ENCODE peak calls at places on chromosomes 7 and 10, in four cellular contexts. S, O, H and M are unnamed samples.

GRCh38 chr10:91350651-91351081 is 59.5 kb upstream of the HECTD2 start:
- DNase-seq in S (no peak), O (no peak), H (no peak), M (peak)

GRCh38 chr7:132877578-132877977 is 204.3 kb downstream of the CHCHD3 start:
- DNase-seq in S (no peak), O (no peak), H (no peak), M (no peak)

GRCh38 chr10:30052062-30052461 is 7.3 kb downstream of the JCAD start:
- DNase-seq in S (no peak), O (no peak), H (no peak), M (peak)

GRCh38 chr10:31961264-31961663 is 32.6 kb upstream of the ARHGAP12 start:
- DNase-seq in S (no peak), O (no peak), H (no peak), M (no peak)

GRCh38 chr7:39317107-39317506 is 249.1 kb upstream of the YAE1 start:
- DNase-seq in S (no peak), O (no peak), H (no peak), M (no peak)

GRCh38 chr7:158388072-158388471 is 199.6 kb downstream of the PTPRN2 start:
- DNase-seq in S (no peak), O (no peak), H (no peak), M (no peak)

GRCh38 chr10:23314835-23315239 is 29.8 kb downstream of the C10orf67 start:
- DNase-seq in S (no peak), O (peak), H (peak), M (peak)

GRCh38 chr7:113367187-113367586 is 248.8 kb upstream of the SMIM30 start:
- DNase-seq in S (no peak), O (peak), H (no peak), M (no peak)

GRCh38 chr7:149799397-149800168 is 26.2 kb upstream of the ZNF467 start:
- DNase-seq in S (no peak), O (no peak), H (peak), M (no peak)

GRCh38 chr10:70477661-70478162 is 855 bp upstream of the PALD1 start:
- DNase-seq in S (peak), O (no peak), H (peak), M (peak)

GRCh38 chr7:55271069-55271468 is 94.1 kb upstream of the LANCL2 start:
- DNase-seq in S (no peak), O (no peak), H (no peak), M (no peak)

GRCh38 chr10:93461807-93462178 is 20.3 kb downstream of the MYOF start:
- DNase-seq in S (no peak), O (no peak), H (no peak), M (peak)

GRCh38 chr7:1120791-1121190 is 32.9 kb downstream of the GPER1 start:
- DNase-seq in S (no peak), O (no peak), H (no peak), M (no peak)

GRCh38 chr10:15374156-15374555 is 3.1 kb upstream of the FAM171A1 start:
- DNase-seq in S (no peak), O (no peak), H (no peak), M (no peak)

GRCh38 chr10:132762267-132762666 is 23.7 kb downstream of the NKX6-2 start:
- DNase-seq in S (no peak), O (no peak), H (no peak), M (no peak)

GRCh38 chr10:36450385-36450784 is 675.0 kb upstream of the ANKRD30A start:
- DNase-seq in S (no peak), O (peak), H (no peak), M (peak)

GRCh38 chr10:108901766-108902365 is 1021.4 kb downstream of the XPNPEP1 start:
- DNase-seq in S (no peak), O (no peak), H (no peak), M (no peak)

GRCh38 chr10:8137726-8138125 is 83.2 kb downstream of the GATA3 start:
- DNase-seq in S (peak), O (no peak), H (no peak), M (no peak)

GRCh38 chr7:116434820-116435341 is 64.7 kb upstream of the CAV2 start:
- DNase-seq in S (no peak), O (peak), H (no peak), M (peak)

GRCh38 chr10:124944982-124945381 is 3.1 kb downstream of the ZRANB1 start:
- DNase-seq in S (no peak), O (no peak), H (peak), M (no peak)

GRCh38 chr10:75762436-75762802 is 331.0 kb downstream of the LRMDA start:
- DNase-seq in S (no peak), O (no peak), H (no peak), M (no peak)

GRCh38 chr7:120869700-120870099 is 11.8 kb upstream of the TSPAN12 start:
- DNase-seq in S (no peak), O (no peak), H (no peak), M (no peak)

GRCh38 chr10:46537309-46537708 is 19.1 kb downstream of the GPRIN2 start:
- DNase-seq in S (no peak), O (no peak), H (no peak), M (no peak)

GRCh38 chr7:118324790-118325449 is 100.4 kb downstream of the ANKRD7 start:
- DNase-seq in S (no peak), O (no peak), H (no peak), M (no peak)

GRCh38 chr7:142391191-142391992 is 133.5 kb upstream of the PRSS58 start:
- DNase-seq in S (no peak), O (peak), H (peak), M (no peak)

GRCh38 chr10:5776881-5777197 is 36.4 kb downstream of the GDI2 start:
- DNase-seq in S (no peak), O (no peak), H (no peak), M (peak)

GRCh38 chr10:21499910-21500577 is 25.4 kb downstream of the SKIDA1 start:
- DNase-seq in S (no peak), O (no peak), H (no peak), M (no peak)

GRCh38 chr10:83625831-83626360 is 513.4 kb upstream of the GHITM start:
- DNase-seq in S (no peak), O (no peak), H (no peak), M (no peak)

GRCh38 chr10:49761789-49762565 is at the start of gene OGDHL:
- DNase-seq in S (peak), O (peak), H (peak), M (peak)

GRCh38 chr10:65571011-65571570 is 1354.7 kb upstream of the LRRTM3 start:
- DNase-seq in S (no peak), O (no peak), H (no peak), M (peak)

GRCh38 chr10:42734537-42734936 is 48.1 kb upstream of the BMS1 start:
- DNase-seq in S (no peak), O (no peak), H (no peak), M (no peak)

GRCh38 chr10:24793648-24794379 is 70.1 kb upstream of the ARHGAP21 start:
- DNase-seq in S (no peak), O (peak), H (no peak), M (peak)

GRCh38 chr10:104910712-104911111 is 269.6 kb downstream of the SORCS3 start:
- DNase-seq in S (no peak), O (no peak), H (no peak), M (no peak)

GRCh38 chr10:28875535-28876208 is 198.4 kb downstream of the BAMBI start:
- DNase-seq in S (no peak), O (peak), H (no peak), M (no peak)

GRCh38 chr7:103540986-103541385 is 95.0 kb upstream of the SLC26A5 start:
- DNase-seq in S (no peak), O (no peak), H (no peak), M (no peak)

GRCh38 chr10:120788756-120789155 is 62.4 kb upstream of the WDR11 start:
- DNase-seq in S (no peak), O (no peak), H (no peak), M (no peak)

GRCh38 chr10:3124412-3125175 is 48.0 kb downstream of the PITRM1 start:
- DNase-seq in S (no peak), O (no peak), H (no peak), M (no peak)

GRCh38 chr10:3125527-3126170 is 46.9 kb downstream of the PITRM1 start:
- DNase-seq in S (no peak), O (no peak), H (no peak), M (no peak)

GRCh38 chr10:3127921-3128320 is 44.7 kb downstream of the PITRM1 start:
- DNase-seq in S (no peak), O (no peak), H (no peak), M (no peak)

GRCh38 chr10:3126741-3127342 is 45.7 kb downstream of the PITRM1 start:
- DNase-seq in S (no peak), O (no peak), H (no peak), M (no peak)

DNA sequence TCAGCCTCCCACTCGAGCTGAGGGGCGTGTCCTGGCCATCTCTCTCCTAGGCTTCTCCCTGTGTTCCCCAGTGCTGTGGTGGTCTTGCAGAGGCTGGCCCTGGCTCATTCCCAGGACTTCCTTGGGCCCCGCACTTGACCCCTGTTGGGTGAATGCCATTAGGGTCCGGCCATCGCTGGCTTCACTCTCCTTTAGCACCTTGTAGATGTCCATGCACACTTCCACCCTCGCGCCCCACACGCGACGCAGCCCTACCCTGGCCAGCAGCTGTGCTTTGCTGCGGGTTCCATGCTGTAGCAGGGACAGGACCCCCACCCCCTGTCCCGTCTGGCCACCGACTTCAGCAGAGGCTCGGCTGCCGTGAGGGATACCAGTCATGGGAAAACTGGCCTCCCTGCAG is 46.3 kb downstream of the PITRM1 start:
- DNase-seq in S (no peak), O (no peak), H (no peak), M (no peak)
- H3K4me3 ChIP-seq in S (no peak), O (no peak), H (no peak), M (no peak)

GRCh38 chr7:8443871-8444756 is 10.7 kb downstream of the NXPH1 start:
- DNase-seq in S (no peak), O (no peak), H (no peak), M (peak)
- TF ChIP-seq CTCF in S (no peak), O (peak), H (peak), M (peak)

DNA sequence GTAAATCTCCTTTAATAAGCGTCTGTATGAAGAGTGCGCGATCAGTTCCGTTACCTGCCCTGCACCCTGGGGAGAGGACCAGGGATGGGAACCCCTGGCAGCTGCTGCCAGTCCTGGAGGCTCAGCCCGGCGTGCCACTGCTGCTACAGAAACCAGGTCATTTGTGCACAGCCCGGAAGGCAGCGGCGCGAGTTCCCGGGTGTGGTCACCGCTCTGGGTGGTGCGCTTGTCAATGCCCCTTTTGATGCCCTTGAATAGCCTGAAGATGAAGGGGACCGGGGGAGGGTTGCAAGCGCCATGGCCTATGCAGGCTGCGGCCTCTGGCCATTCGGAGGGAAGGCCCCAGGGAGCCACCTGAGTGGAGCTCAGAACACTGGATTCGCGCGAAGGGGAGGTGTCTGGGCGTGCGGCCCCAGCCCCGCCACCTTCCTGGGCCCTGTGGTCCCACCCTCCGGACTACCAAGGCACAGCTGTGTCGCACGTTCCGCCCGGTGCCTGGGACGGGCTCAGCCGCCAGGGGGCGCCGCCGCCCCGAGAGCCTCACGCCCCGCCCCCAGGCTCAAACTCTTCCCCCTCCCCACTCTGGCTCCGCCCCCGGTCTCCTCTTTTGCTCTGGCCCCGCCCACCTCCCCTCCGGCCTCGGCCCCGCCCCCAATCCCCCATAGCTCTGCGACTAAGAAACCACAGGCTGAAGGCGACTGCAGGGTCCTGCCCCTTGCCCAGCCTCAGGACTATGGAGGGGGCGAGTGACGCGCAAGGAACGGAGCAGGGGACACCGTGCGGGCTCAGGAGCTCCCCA is 16.5 kb downstream of the AP5Z1 start:
- DNase-seq in S (no peak), O (peak), H (peak), M (peak)
- H3K4me3 ChIP-seq in S (no peak), O (peak), H (no peak), M (peak)

GRCh38 chr7:130869918-130870317 is 135.9 kb upstream of the KLF14 start:
- DNase-seq in S (no peak), O (no peak), H (no peak), M (no peak)

GRCh38 chr7:130867581-130868136 is 133.7 kb upstream of the KLF14 start:
- DNase-seq in S (no peak), O (no peak), H (no peak), M (no peak)

GRCh38 chr7:130867039-130867438 is 133.0 kb upstream of the KLF14 start:
- DNase-seq in S (no peak), O (no peak), H (no peak), M (no peak)

GRCh38 chr7:130868150-130868549 is 134.1 kb upstream of the KLF14 start:
- DNase-seq in S (no peak), O (no peak), H (no peak), M (no peak)

DNA sequence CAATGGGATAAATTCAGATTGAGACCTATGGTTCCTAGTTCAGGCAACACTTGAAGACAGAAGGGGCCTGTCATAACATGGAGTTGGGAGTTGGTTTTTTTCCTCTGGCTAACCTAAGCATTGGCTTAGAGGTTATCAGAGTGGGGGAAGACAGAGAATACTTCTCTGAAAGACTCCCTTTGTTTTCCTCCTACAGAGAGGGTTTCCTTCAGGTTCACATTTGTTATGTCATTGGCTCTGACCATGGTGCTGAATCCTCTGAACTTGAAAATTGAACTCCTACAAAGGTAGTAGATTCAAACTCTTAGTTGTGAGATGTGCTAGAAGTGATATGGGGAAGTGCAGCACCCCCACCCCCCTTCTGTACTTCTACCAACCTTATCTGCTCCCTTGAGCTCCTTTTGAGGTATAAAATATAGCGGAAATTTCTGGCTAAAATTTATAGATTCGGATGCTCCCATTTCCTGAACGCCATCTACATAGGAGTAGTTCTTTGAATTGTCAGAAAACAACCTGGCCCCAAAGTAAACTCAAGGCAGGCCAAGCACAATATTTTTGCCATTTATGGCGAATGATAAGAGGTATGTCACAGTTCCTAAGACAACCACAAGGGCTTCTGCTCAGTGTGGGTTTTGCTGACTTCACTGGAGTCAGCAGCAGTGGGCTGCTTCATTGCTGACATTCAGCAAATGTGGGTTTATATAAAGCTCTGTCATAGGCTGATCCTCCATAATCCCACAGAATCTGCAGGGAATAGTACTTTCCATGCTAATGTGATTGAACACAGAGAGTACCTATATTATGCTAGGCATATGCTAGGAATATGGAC is 131.6 kb upstream of the KLF14 start:
- DNase-seq in S (no peak), O (no peak), H (no peak), M (no peak)
- TF ChIP-seq CTCF in S (no peak), O (peak), H (no peak), M (no peak)

GRCh38 chr7:31192996-31193395 is 140.9 kb downstream of the ADCYAP1R1 start:
- DNase-seq in S (no peak), O (peak), H (peak), M (peak)
- H3K4me3 ChIP-seq in S (no peak), O (no peak), H (no peak), M (no peak)

DNA sequence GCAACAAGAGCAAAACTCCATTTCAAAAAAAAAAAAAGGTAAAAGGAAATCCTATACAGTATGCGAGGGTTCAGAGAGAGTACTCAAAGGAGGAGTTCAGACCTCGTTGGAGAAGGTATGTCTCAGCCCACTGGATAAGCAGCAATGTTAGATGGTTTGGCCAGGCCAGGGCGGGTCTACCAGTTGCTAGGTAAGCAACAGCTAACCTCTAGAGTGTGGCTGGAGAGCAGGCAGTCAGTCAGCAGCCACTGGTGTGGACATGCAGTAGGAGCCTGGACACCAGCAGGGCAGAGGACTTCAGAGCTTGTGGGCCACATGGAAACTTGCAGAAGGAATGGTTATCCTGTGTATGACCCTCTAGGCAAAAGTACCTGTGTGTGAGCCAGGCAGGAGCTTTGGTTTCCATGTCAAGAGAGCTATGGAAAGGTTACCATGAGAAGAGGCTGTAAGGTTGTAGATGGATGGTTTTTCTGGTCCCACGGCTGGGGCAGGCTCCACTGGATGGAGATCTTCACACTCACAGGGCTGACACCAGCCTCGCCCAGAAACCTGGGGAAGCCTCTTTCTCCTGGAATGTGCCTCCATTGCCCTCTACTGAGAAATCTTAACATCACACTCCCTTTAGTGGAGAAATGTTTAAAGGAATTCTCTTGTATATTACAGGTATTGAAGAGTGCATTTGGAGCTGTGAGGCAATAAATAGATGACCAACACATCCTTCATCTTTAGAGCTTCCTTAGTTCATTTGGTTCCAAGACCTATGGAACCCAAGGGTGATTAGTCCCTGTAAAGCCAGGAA is 63.6 kb downstream of the CCDC186 start:
- DNase-seq in S (no peak), O (no peak), H (no peak), M (peak)
- TF ChIP-seq CTCF in S (no peak), O (peak), H (peak), M (peak)

GRCh38 chr10:88992945-88993537 is 2.4 kb downstream of the FAS start:
- DNase-seq in S (no peak), O (no peak), H (no peak), M (peak)
- H3K4me3 ChIP-seq in S (no peak), O (no peak), H (no peak), M (peak)

DNA sequence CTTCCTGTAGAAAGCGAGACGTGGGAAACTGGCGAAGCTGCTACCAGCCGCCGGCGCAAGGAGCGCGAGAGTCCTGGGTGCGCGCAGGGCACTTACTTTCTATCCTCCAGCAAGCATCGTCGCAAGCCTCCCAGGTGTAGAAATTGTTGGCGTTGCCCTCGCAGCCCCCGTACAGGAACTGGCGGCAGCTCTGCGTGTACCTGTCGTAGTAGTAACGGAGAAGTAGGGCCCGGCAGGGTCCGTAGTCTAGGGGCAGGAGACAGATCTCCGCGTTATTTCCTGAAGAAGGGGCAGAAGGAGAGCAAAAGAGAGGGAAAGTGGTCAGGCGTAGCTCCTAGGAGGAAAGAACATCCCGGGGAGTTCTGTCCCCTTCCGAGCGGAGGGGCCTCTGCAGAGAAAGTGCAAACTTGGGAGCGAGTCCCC is 501 bp downstream of the TFPI2 start:
- DNase-seq in S (no peak), O (peak), H (no peak), M (peak)
- TF ChIP-seq CTCF in S (no peak), O (peak), H (no peak), M (peak)

GRCh38 chr7:155361947-155362346 is 64.3 kb downstream of the INSIG1 start:
- DNase-seq in S (no peak), O (no peak), H (no peak), M (no peak)
- H3K4me3 ChIP-seq in S (no peak), O (no peak), H (no peak), M (no peak)